ENCODE peak calls at places on chromosomes 16 and 17, in four cellular contexts. Y is WTC11, X is lung microvascular endothelial cell, V is mucosa of gallbladder. M is an unnamed sample.

GRCh38 chr17:19683117-19683516 is 33.3 kb downstream of the SLC47A2 start:
- DNase-seq in X (no peak), Y (no peak), V (no peak), M (no peak)

GRCh38 chr16:56871172-56871593 is 6.2 kb downstream of the SLC12A3 start:
- DNase-seq in Y (no peak), V (no peak), X (peak; percentile 24), M (no peak)

GRCh38 chr17:80429356-80430275 is 14.6 kb downstream of the ENDOV start:
- DNase-seq in Y (no peak), V (no peak), X (no peak), M (no peak)

GRCh38 chr16:10835281-10835931 is 16.8 kb upstream of the TVP23A start:
- DNase-seq in V (no peak), X (no peak), Y (no peak), M (no peak)

GRCh38 chr17:21279198-21279535 is 5.3 kb upstream of the MAP2K3 start:
- DNase-seq in Y (no peak), V (no peak), X (no peak), M (no peak)

GRCh38 chr16:77955127-77955526 is 67.2 kb upstream of the CLEC3A start:
- DNase-seq in Y (peak; percentile 24), V (no peak), X (no peak), M (no peak)

GRCh38 chr16:53069772-53070171 is 15.0 kb downstream of the CHD9 start:
- DNase-seq in Y (no peak), V (no peak), X (no peak), M (no peak)

GRCh38 chr16:85398688-85399582 is 214.2 kb upstream of the GSE1 start:
- DNase-seq in Y (peak; percentile 1), V (no peak), X (no peak), M (peak; percentile 27)

GRCh38 chr17:57032343-57032742 is 52.7 kb upstream of the AKAP1 start:
- DNase-seq in V (peak; percentile 57), X (no peak), Y (no peak), M (no peak)

GRCh38 chr16:70715113-70715711 is 29.4 kb upstream of the MTSS2 start:
- DNase-seq in V (peak; percentile 70), Y (no peak), X (peak; percentile 70), M (peak; percentile 99)

GRCh38 chr16:85546585-85547447 is 66.3 kb upstream of the GSE1 start:
- DNase-seq in Y (no peak), V (no peak), X (peak; percentile 48), M (no peak)

GRCh38 chr16:85227262-85227923 is 115.1 kb upstream of the CIBAR2 start:
- DNase-seq in Y (no peak), V (no peak), X (no peak), M (no peak)

GRCh38 chr16:19348125-19348524 is 62.6 kb downstream of the CLEC19A start:
- DNase-seq in X (no peak), V (no peak), Y (no peak), M (no peak)

GRCh38 chr16:63080736-63081135 is 1044.5 kb upstream of the CDH8 start:
- DNase-seq in V (no peak), Y (no peak), X (no peak), M (no peak)

GRCh38 chr17:12410721-12411120 is 255.0 kb upstream of the MYOCD start:
- DNase-seq in V (no peak), X (no peak), Y (no peak), M (no peak)

GRCh38 chr17:77492446-77493237 is 351.9 kb downstream of the SEC14L1 start:
- DNase-seq in Y (peak; percentile 12), V (no peak), X (no peak), M (peak; percentile 39)

GRCh38 chr17:30309591-30309990 is 17.8 kb upstream of the BLMH start:
- DNase-seq in V (no peak), Y (no peak), X (no peak), M (no peak)

GRCh38 chr17:38727661-38728220 is 2.4 kb upstream of the CISD3 start:
- DNase-seq in X (no peak), V (no peak), Y (no peak), M (no peak)

GRCh38 chr17:42121066-42121769 is at the start of gene KAT2A:
- DNase-seq in X (peak; percentile 78), V (peak; percentile 80), Y (peak; percentile 85), M (peak; percentile 90)

GRCh38 chr17:44655983-44656700 is at the start of gene MEIOC:
- DNase-seq in V (no peak), Y (peak; percentile 89), X (no peak), M (no peak)

GRCh38 chr17:17511971-17512858 is 16.0 kb upstream of the RASD1 start:
- DNase-seq in V (no peak), X (peak; percentile 72), Y (no peak), M (peak; percentile 72)

GRCh38 chr17:39704821-39705551 is 5.1 kb downstream of the ERBB2 start:
- DNase-seq in V (no peak), X (no peak), Y (peak; percentile 38), M (no peak)

GRCh38 chr16:71927383-71927782 is 32.1 kb downstream of the IST1 start:
- DNase-seq in Y (no peak), X (peak; percentile 94), V (peak; percentile 58), M (peak; percentile 53)

GRCh38 chr16:15427648-15428239 is 6.6 kb upstream of the BMERB1 start:
- DNase-seq in V (peak; percentile 56), X (peak; percentile 83), Y (no peak), M (peak; percentile 71)

M was measured in psoas muscle.